ENCODE peak calls at places on chromosomes 2 and 18, in six cellular contexts. One of them, this sample, is unnamed.

GRCh38 chr2:26072925-26073768 is 39.3 kb downstream of the RAB10 start:
- DNase-seq in CD4-positive, alpha-beta T cell: no peak
- DNase-seq in RWPE1: no peak
- DNase-seq in Caco-2: no peak
- DNase-seq in B cell: no peak
- DNase-seq in mesothelial cell of epicardium: no peak
- DNase-seq in this sample: no peak

GRCh38 chr2:202009019-202009481 is 24.6 kb upstream of the FZD7 start:
- DNase-seq in CD4-positive, alpha-beta T cell: no peak
- DNase-seq in RWPE1: no peak
- DNase-seq in Caco-2: no peak
- DNase-seq in B cell: no peak
- DNase-seq in mesothelial cell of epicardium: no peak
- DNase-seq in this sample: no peak

GRCh38 chr2:186771850-186772463 is 77.0 kb downstream of the ZSWIM2 start:
- DNase-seq in CD4-positive, alpha-beta T cell: no peak
- DNase-seq in RWPE1: no peak
- DNase-seq in Caco-2: peak; percentile 83
- DNase-seq in B cell: no peak
- DNase-seq in mesothelial cell of epicardium: no peak
- DNase-seq in this sample: no peak

GRCh38 chr2:222292738-222293134 is 6.1 kb downstream of the PAX3 start:
- DNase-seq in CD4-positive, alpha-beta T cell: no peak
- DNase-seq in RWPE1: no peak
- DNase-seq in Caco-2: no peak
- DNase-seq in B cell: no peak
- DNase-seq in mesothelial cell of epicardium: no peak
- DNase-seq in this sample: no peak

GRCh38 chr18:58965930-58966662 is 101.4 kb downstream of the ZNF532 start:
- DNase-seq in CD4-positive, alpha-beta T cell: no peak
- DNase-seq in RWPE1: no peak
- DNase-seq in Caco-2: no peak
- DNase-seq in B cell: peak; percentile 40
- DNase-seq in mesothelial cell of epicardium: no peak
- DNase-seq in this sample: no peak

GRCh38 chr2:19158211-19158610 is 200.2 kb downstream of the OSR1 start:
- DNase-seq in CD4-positive, alpha-beta T cell: no peak
- DNase-seq in RWPE1: no peak
- DNase-seq in Caco-2: no peak
- DNase-seq in B cell: no peak
- DNase-seq in mesothelial cell of epicardium: no peak
- DNase-seq in this sample: no peak

GRCh38 chr2:27431395-27431794 is 3.0 kb downstream of the NRBP1 start:
- DNase-seq in CD4-positive, alpha-beta T cell: no peak
- DNase-seq in RWPE1: no peak
- DNase-seq in Caco-2: no peak
- DNase-seq in B cell: no peak
- DNase-seq in mesothelial cell of epicardium: no peak
- DNase-seq in this sample: no peak

GRCh38 chr2:26460613-26461031 is 17.3 kb downstream of the OTOF start:
- DNase-seq in CD4-positive, alpha-beta T cell: no peak
- DNase-seq in RWPE1: no peak
- DNase-seq in Caco-2: no peak
- DNase-seq in B cell: no peak
- DNase-seq in mesothelial cell of epicardium: no peak
- DNase-seq in this sample: no peak

GRCh38 chr18:57898506-57899124 is 95.5 kb upstream of the ATP8B1 start:
- DNase-seq in CD4-positive, alpha-beta T cell: no peak
- DNase-seq in RWPE1: no peak
- DNase-seq in Caco-2: no peak
- DNase-seq in B cell: no peak
- DNase-seq in mesothelial cell of epicardium: no peak
- DNase-seq in this sample: no peak

GRCh38 chr2:41600460-41600859 is 447.4 kb upstream of the PKDCC start:
- DNase-seq in CD4-positive, alpha-beta T cell: no peak
- DNase-seq in RWPE1: no peak
- DNase-seq in Caco-2: no peak
- DNase-seq in B cell: no peak
- DNase-seq in mesothelial cell of epicardium: no peak
- DNase-seq in this sample: no peak

GRCh38 chr2:69789129-69789528 is 40.3 kb upstream of the GMCL1 start:
- DNase-seq in CD4-positive, alpha-beta T cell: no peak
- DNase-seq in RWPE1: no peak
- DNase-seq in Caco-2: peak; percentile 83
- DNase-seq in B cell: no peak
- DNase-seq in mesothelial cell of epicardium: no peak
- DNase-seq in this sample: no peak

GRCh38 chr2:69945447-69945846 is 16.0 kb downstream of the ASPRV1 start:
- DNase-seq in CD4-positive, alpha-beta T cell: no peak
- DNase-seq in RWPE1: peak; percentile 86
- DNase-seq in Caco-2: no peak
- DNase-seq in B cell: no peak
- DNase-seq in mesothelial cell of epicardium: no peak
- DNase-seq in this sample: no peak

GRCh38 chr2:132593171-132593570 is 76.8 kb downstream of the LYPD1 start:
- DNase-seq in CD4-positive, alpha-beta T cell: no peak
- DNase-seq in RWPE1: no peak
- DNase-seq in Caco-2: peak; percentile 17
- DNase-seq in B cell: no peak
- DNase-seq in mesothelial cell of epicardium: no peak
- DNase-seq in this sample: no peak

GRCh38 chr2:150259746-150260145 is 227.7 kb downstream of the RND3 start:
- DNase-seq in CD4-positive, alpha-beta T cell: no peak
- DNase-seq in RWPE1: no peak
- DNase-seq in Caco-2: no peak
- DNase-seq in B cell: no peak
- DNase-seq in mesothelial cell of epicardium: no peak
- DNase-seq in this sample: no peak

GRCh38 chr2:233972941-233973575 is 55.9 kb downstream of the TRPM8 start:
- DNase-seq in CD4-positive, alpha-beta T cell: no peak
- DNase-seq in RWPE1: peak; percentile 34
- DNase-seq in Caco-2: no peak
- DNase-seq in B cell: no peak
- DNase-seq in mesothelial cell of epicardium: no peak
- DNase-seq in this sample: no peak

GRCh38 chr18:2302628-2303516 is 268.4 kb downstream of the METTL4 start:
- DNase-seq in CD4-positive, alpha-beta T cell: no peak
- DNase-seq in RWPE1: peak; percentile 92
- DNase-seq in Caco-2: peak; percentile 81
- DNase-seq in B cell: no peak
- DNase-seq in mesothelial cell of epicardium: no peak
- DNase-seq in this sample: no peak

GRCh38 chr2:14642499-14642898 is 10.0 kb downstream of the LRATD1 start:
- DNase-seq in CD4-positive, alpha-beta T cell: no peak
- DNase-seq in RWPE1: no peak
- DNase-seq in Caco-2: no peak
- DNase-seq in B cell: no peak
- DNase-seq in mesothelial cell of epicardium: no peak
- DNase-seq in this sample: no peak

GRCh38 chr2:187429989-187430388 is 18.1 kb downstream of the CALCRL start:
- DNase-seq in CD4-positive, alpha-beta T cell: no peak
- DNase-seq in RWPE1: peak; percentile 15
- DNase-seq in Caco-2: no peak
- DNase-seq in B cell: no peak
- DNase-seq in mesothelial cell of epicardium: no peak
- DNase-seq in this sample: no peak

GRCh38 chr2:43221660-43222471 is 4.5 kb downstream of the ZFP36L2 start:
- DNase-seq in CD4-positive, alpha-beta T cell: peak; percentile 33
- DNase-seq in RWPE1: peak; percentile 85
- DNase-seq in Caco-2: peak; percentile 78
- DNase-seq in B cell: no peak
- DNase-seq in mesothelial cell of epicardium: peak; percentile 47
- DNase-seq in this sample: peak; percentile 65

GRCh38 chr2:162037028-162037795 is 36.8 kb downstream of the DPP4 start:
- DNase-seq in CD4-positive, alpha-beta T cell: no peak
- DNase-seq in RWPE1: no peak
- DNase-seq in Caco-2: no peak
- DNase-seq in B cell: no peak
- DNase-seq in mesothelial cell of epicardium: no peak
- DNase-seq in this sample: no peak

GRCh38 chr2:63903003-63903402 is 61.3 kb downstream of the UGP2 start:
- DNase-seq in CD4-positive, alpha-beta T cell: no peak
- DNase-seq in RWPE1: no peak
- DNase-seq in Caco-2: no peak
- DNase-seq in B cell: no peak
- DNase-seq in mesothelial cell of epicardium: no peak
- DNase-seq in this sample: no peak

GRCh38 chr2:55133467-55134315 is 83.4 kb upstream of the RTN4 start:
- DNase-seq in CD4-positive, alpha-beta T cell: peak; percentile 16
- DNase-seq in RWPE1: no peak
- DNase-seq in Caco-2: no peak
- DNase-seq in B cell: peak; percentile 70
- DNase-seq in mesothelial cell of epicardium: no peak
- DNase-seq in this sample: no peak

GRCh38 chr2:20143263-20143662 is 81.7 kb downstream of the SDC1 start:
- DNase-seq in CD4-positive, alpha-beta T cell: no peak
- DNase-seq in RWPE1: no peak
- DNase-seq in Caco-2: no peak
- DNase-seq in B cell: no peak
- DNase-seq in mesothelial cell of epicardium: no peak
- DNase-seq in this sample: no peak

GRCh38 chr2:47499093-47499492 is 96.1 kb downstream of the MSH2 start:
- DNase-seq in CD4-positive, alpha-beta T cell: no peak
- DNase-seq in RWPE1: no peak
- DNase-seq in Caco-2: no peak
- DNase-seq in B cell: no peak
- DNase-seq in mesothelial cell of epicardium: no peak
- DNase-seq in this sample: no peak
- TF ChIP-seq CTCF in CD4-positive, alpha-beta T cell: no peak
- TF ChIP-seq CTCF in RWPE1: no peak
- TF ChIP-seq CTCF in Caco-2: no peak
- TF ChIP-seq CTCF in B cell: no peak
- TF ChIP-seq CTCF in mesothelial cell of epicardium: no peak
- TF ChIP-seq CTCF in this sample: no peak

GRCh38 chr2:209937893-209938292 is 64.5 kb upstream of the RPE start:
- DNase-seq in CD4-positive, alpha-beta T cell: no peak
- DNase-seq in RWPE1: no peak
- DNase-seq in Caco-2: no peak
- DNase-seq in B cell: no peak
- DNase-seq in mesothelial cell of epicardium: no peak
- DNase-seq in this sample: no peak

GRCh38 chr2:209940923-209941322 is 61.5 kb upstream of the RPE start:
- DNase-seq in CD4-positive, alpha-beta T cell: no peak
- DNase-seq in RWPE1: no peak
- DNase-seq in Caco-2: no peak
- DNase-seq in B cell: no peak
- DNase-seq in mesothelial cell of epicardium: no peak
- DNase-seq in this sample: no peak

GRCh38 chr2:209938906-209939305 is 63.5 kb upstream of the RPE start:
- DNase-seq in CD4-positive, alpha-beta T cell: no peak
- DNase-seq in RWPE1: no peak
- DNase-seq in Caco-2: no peak
- DNase-seq in B cell: no peak
- DNase-seq in mesothelial cell of epicardium: no peak
- DNase-seq in this sample: no peak

GRCh38 chr2:209933499-209934458 is 68.7 kb upstream of the RPE start:
- DNase-seq in CD4-positive, alpha-beta T cell: no peak
- DNase-seq in RWPE1: peak; percentile 29
- DNase-seq in Caco-2: no peak
- DNase-seq in B cell: no peak
- DNase-seq in mesothelial cell of epicardium: no peak
- DNase-seq in this sample: no peak

DNA sequence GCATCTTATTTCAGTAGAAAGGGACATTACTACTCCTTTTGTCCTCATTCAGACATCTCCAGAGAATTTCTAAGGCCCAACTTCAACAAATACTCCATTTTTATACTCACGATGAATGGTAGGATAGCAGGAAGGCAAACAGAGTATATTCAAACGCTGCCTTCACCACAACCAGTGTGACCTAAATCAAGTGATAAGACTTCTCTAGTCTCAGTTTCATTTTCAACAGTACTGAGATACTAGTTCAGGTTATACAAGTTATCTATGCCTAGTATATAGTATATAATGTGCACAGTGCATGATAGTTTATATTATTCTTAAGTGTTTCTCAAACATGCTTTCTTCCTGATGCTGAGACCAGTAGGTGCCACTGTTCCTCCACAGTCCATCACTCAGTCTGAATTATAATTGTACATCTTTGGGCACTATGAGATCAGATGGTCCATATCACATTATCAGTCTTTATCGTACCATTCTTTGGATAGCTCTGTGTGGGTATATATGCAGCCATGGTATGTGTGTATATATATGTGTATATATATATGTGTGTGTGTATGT is 66.3 kb upstream of the RPE start:
- DNase-seq in CD4-positive, alpha-beta T cell: no peak
- DNase-seq in RWPE1: no peak
- DNase-seq in Caco-2: no peak
- DNase-seq in B cell: no peak
- DNase-seq in mesothelial cell of epicardium: no peak
- DNase-seq in this sample: no peak
- TF ChIP-seq CTCF in CD4-positive, alpha-beta T cell: no peak
- TF ChIP-seq CTCF in RWPE1: no peak
- TF ChIP-seq CTCF in Caco-2: no peak
- TF ChIP-seq CTCF in B cell: no peak
- TF ChIP-seq CTCF in mesothelial cell of epicardium: no peak
- TF ChIP-seq CTCF in this sample: no peak

GRCh38 chr18:904135-905090 is at the start of gene ADCYAP1:
- DNase-seq in CD4-positive, alpha-beta T cell: no peak
- DNase-seq in RWPE1: no peak
- DNase-seq in Caco-2: no peak
- DNase-seq in B cell: no peak
- DNase-seq in mesothelial cell of epicardium: no peak
- DNase-seq in this sample: no peak
- TF ChIP-seq CTCF in CD4-positive, alpha-beta T cell: no peak
- TF ChIP-seq CTCF in RWPE1: no peak
- TF ChIP-seq CTCF in Caco-2: no peak
- TF ChIP-seq CTCF in B cell: no peak
- TF ChIP-seq CTCF in mesothelial cell of epicardium: no peak
- TF ChIP-seq CTCF in this sample: no peak

DNA sequence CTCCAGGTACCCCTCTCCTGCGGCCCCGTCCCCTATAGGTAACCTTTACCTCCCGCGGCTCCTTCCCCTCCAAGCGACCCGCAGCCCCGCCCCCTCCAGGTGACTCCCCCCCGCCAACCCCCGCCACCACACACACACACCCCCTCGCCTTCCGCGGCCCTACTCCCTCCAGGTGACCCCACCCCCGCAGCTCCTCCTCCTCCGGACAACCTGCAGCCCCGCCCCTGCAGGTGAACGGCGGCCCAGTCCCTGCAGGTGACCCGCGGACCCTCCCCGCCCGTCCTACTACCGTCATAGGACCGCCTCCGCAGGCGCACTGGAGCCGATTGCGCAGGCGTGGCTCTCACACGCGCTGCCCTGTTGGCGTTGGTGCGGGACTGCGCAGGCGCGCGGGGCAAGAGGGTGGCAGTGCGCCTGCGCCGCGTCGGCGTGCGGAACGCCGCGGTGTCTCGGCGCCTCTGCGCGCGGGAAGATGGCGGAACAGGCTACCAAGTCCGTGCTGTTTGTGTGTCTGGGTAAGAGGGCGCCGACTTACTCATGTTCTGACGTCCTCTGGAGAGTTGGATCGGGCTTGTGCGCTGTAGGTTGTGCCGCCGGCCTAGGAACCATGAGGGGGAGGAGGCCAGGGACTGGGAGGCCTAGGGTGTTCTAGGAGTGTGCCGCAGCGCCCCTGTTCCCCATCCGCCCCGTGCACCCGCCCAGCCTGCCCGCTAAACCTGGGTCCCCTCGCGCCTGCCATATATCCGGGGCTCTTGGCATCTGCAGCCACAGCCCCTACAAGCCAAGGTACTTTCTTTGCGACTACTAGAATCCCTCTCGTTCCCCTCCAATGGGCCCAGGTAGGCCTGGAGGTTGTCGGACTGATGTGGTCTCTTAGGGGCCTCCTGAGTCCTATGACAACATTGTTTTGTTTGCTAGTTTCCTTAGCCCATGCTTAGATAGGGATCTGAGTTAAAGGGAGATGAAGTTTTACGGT is at the start of gene ACP1:
- DNase-seq in CD4-positive, alpha-beta T cell: peak; percentile 97
- DNase-seq in RWPE1: peak; percentile 99
- DNase-seq in Caco-2: peak; percentile 99
- DNase-seq in B cell: peak; percentile 98
- DNase-seq in mesothelial cell of epicardium: peak; percentile 91
- DNase-seq in this sample: peak; percentile 82
- TF ChIP-seq CTCF in CD4-positive, alpha-beta T cell: no peak
- TF ChIP-seq CTCF in RWPE1: no peak
- TF ChIP-seq CTCF in Caco-2: no peak
- TF ChIP-seq CTCF in B cell: no peak
- TF ChIP-seq CTCF in mesothelial cell of epicardium: no peak
- TF ChIP-seq CTCF in this sample: no peak